ENCODE peak calls at places on chromosomes 7 and 10, in four cellular contexts. W is H1, A is prostate gland, B is transverse colon. I is an unnamed sample. For H3K36me3, the result is how much of the 10 kb centered on the place peaks cover.

GRCh38 chr10:8183241-8183704 is 128.8 kb downstream of the GATA3 start:
- DNase-seq in W (no peak), A (no peak), B (no peak), I (no peak)

GRCh38 chr10:68938117-68938516 is 17.9 kb upstream of the DDX21 start:
- DNase-seq in W (no peak), A (no peak), B (no peak), I (peak)

GRCh38 chr7:29078286-29078685 is 68.1 kb downstream of the CPVL start:
- DNase-seq in W (no peak), A (no peak), B (no peak), I (no peak)

GRCh38 chr7:114405427-114405826 is 9.2 kb upstream of the FOXP2 start:
- DNase-seq in W (no peak), A (no peak), B (no peak), I (no peak)

GRCh38 chr7:47370461-47371042 is 211.4 kb downstream of the TNS3 start:
- DNase-seq in W (no peak), A (no peak), B (no peak), I (no peak)

GRCh38 chr10:3542185-3542611 is 242.8 kb downstream of the KLF6 start:
- DNase-seq in W (no peak), A (no peak), B (no peak), I (no peak)

GRCh38 chr7:113774182-113774807 is 144.5 kb downstream of the PPP1R3A start:
- DNase-seq in W (no peak), A (no peak), B (no peak), I (no peak)

GRCh38 chr7:31443457-31443856 is 70.4 kb upstream of the ITPRID1 start:
- DNase-seq in W (no peak), A (no peak), B (no peak), I (no peak)

GRCh38 chr10:30963994-30964930 is 67.4 kb downstream of the ZNF438 start:
- DNase-seq in W (no peak), A (no peak), B (no peak), I (no peak)

GRCh38 chr7:11831383-11831726 is 643 bp downstream of the THSD7A start:
- DNase-seq in W (no peak), A (no peak), B (no peak), I (no peak)

GRCh38 chr10:3886191-3886590 is 101.2 kb upstream of the KLF6 start:
- DNase-seq in W (peak), A (no peak), B (no peak), I (no peak)

GRCh38 chr10:6918305-6918704 is 338.2 kb upstream of the PRKCQ start:
- DNase-seq in W (peak), A (no peak), B (peak), I (peak)

GRCh38 chr7:145644426-145645154 is 472.0 kb upstream of the CNTNAP2 start:
- DNase-seq in W (no peak), A (no peak), B (no peak), I (no peak)

GRCh38 chr10:11036424-11037011 is 18.8 kb downstream of the CELF2 start:
- DNase-seq in W (no peak), A (peak), B (peak), I (peak)

GRCh38 chr10:83545901-83546391 is 593.4 kb upstream of the GHITM start:
- DNase-seq in W (no peak), A (no peak), B (no peak), I (no peak)

GRCh38 chr7:53697913-53698312 is 662.5 kb downstream of the POM121L12 start:
- DNase-seq in W (no peak), A (no peak), B (no peak), I (no peak)

GRCh38 chr7:36266201-36266600 is 113.1 kb downstream of the EEPD1 start:
- DNase-seq in W (no peak), A (no peak), B (no peak), I (no peak)

GRCh38 chr7:36264123-36264916 is 111.3 kb downstream of the EEPD1 start:
- DNase-seq in W (no peak), A (no peak), B (no peak), I (no peak)

GRCh38 chr7:36264917-36265292 is 111.9 kb downstream of the EEPD1 start:
- DNase-seq in W (no peak), A (no peak), B (no peak), I (no peak)

GRCh38 chr7:36266683-36267082 is 113.6 kb downstream of the EEPD1 start:
- DNase-seq in W (no peak), A (no peak), B (no peak), I (no peak)

GRCh38 chr7:36265720-36266119 is 112.7 kb downstream of the EEPD1 start:
- DNase-seq in W (no peak), A (peak), B (no peak), I (peak)
- H3K27ac ChIP-seq in W (no peak), A (no peak), B (peak), I (peak)

GRCh38 chr10:4934391-4934987 is 28.7 kb upstream of the AKR1C1 start:
- DNase-seq in W (no peak), A (no peak), B (no peak), I (peak)

GRCh38 chr10:4937346-4937745 is 25.9 kb upstream of the AKR1C1 start:
- DNase-seq in W (no peak), A (no peak), B (no peak), I (no peak)

GRCh38 chr10:4926400-4926799 is 36.8 kb upstream of the AKR1C1 start:
- DNase-seq in W (no peak), A (no peak), B (no peak), I (no peak)

GRCh38 chr10:4931587-4931986 is 31.6 kb upstream of the AKR1C1 start:
- DNase-seq in W (no peak), A (no peak), B (no peak), I (peak)
- TF ChIP-seq POLR2AphosphoS5 in W (no peak), A (no peak), B (no peak), I (peak)

GRCh38 chr10:95648138-95648537 is 8.4 kb downstream of the ALDH18A1 start:
- DNase-seq in W (no peak), A (no peak), B (no peak), I (no peak)

GRCh38 chr10:95640891-95641315 is 15.6 kb downstream of the ALDH18A1 start:
- DNase-seq in W (no peak), A (no peak), B (no peak), I (no peak)

GRCh38 chr10:95646160-95646559 is 10.4 kb downstream of the ALDH18A1 start:
- DNase-seq in W (no peak), A (no peak), B (peak), I (no peak)

GRCh38 chr10:95650232-95650631 is 6.3 kb downstream of the ALDH18A1 start:
- DNase-seq in W (no peak), A (no peak), B (no peak), I (no peak)

DNA sequence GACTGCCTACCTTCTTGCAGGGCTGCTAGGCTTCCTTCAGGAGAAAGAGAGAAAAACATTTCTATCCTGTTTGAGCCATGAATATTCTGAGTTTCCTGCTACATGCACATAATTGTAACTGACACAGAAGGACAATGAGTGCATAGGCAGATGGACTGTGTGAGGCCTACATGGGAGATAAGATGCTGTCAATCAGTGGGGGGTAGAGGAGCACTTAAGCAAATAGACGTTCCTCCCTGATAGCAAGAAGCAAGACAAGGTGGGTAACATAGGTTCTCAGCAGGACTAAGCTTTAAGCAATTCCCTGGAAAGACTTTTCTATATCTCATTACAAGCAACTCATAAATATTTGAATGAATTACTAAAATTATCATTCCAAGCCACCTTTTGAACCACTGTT is 11.6 kb downstream of the ALDH18A1 start:
- DNase-seq in W (no peak), A (no peak), B (no peak), I (no peak)
- H3K36me3 ChIP-seq in W (under half), A (under half), B (under half), I (half or more)

DNA sequence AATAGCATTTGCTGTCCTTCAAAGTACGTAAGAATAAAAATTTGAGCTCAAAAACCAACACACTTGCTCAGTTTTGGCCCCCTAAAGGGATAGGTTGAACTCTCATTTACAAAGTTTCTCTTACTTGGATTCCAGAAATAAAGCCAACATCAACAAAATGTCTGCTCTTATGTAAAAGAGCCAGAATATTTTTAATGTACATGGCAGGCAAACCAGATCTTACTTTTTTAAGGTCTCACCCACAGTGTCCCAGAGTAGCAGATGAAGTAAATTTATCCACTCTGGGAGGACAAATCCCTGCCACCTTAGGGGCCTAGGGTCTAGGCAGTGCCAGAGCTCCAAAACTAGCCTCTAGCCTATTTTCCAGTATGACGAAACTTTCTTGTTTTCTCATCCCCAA is 159.6 kb downstream of the SKAP2 start:
- DNase-seq in W (no peak), A (no peak), B (no peak), I (no peak)
- H3K27ac ChIP-seq in W (no peak), A (no peak), B (no peak), I (no peak)

GRCh38 chr10:89347706-89348457 is 20.1 kb downstream of the IFIT3 start:
- DNase-seq in W (no peak), A (no peak), B (no peak), I (no peak)
- TF ChIP-seq POLR2AphosphoS5 in W (no peak), A (no peak), B (no peak), I (no peak)

DNA sequence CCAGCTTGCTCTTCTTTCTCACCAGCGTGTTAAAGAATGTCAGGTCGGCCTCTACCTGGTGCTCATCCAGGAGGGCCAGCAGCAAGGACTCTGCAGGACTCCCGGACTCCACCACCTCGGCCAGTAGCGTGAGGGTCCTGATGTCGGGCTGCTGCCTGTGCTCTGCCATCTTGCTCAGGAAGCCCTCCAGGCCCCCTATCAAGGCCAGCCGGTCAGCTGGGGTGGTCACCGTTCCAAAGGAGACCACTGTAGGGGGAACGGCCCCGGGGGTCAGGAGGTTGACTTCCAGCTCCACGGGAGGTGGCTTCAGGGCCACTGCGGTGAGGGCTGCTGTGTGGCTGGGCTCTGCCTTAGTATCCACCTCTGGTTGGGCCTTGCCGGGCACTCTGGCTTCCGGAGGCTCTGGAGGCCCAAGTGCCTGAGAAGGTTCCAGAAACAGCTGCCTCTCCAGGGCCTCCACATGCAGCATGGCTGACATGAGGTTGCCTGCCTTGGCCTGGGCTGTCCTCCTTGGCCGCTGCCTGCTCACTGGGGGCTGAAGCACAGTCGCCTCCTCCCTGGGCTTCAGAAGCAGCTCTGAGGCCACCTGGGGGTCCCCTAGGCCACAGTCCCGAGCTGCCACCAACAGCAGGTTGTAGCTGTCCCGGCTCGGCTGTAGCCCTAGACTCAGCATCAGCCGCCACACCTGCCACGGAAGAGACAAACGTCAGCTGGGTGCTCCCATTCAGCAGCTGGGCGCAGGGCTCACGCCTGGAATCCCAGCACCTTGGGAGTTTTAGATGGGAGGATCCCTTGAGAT is 13.5 kb downstream of the PTCD1 start:
- DNase-seq in W (no peak), A (no peak), B (no peak), I (no peak)
- H3K36me3 ChIP-seq in W (under half), A (under half), B (under half), I (under half)

GRCh38 chr7:104267701-104268368 is 60.0 kb upstream of the ORC5 start:
- DNase-seq in W (no peak), A (no peak), B (no peak), I (no peak)

GRCh38 chr7:104264281-104264680 is 56.5 kb upstream of the ORC5 start:
- DNase-seq in W (no peak), A (no peak), B (no peak), I (no peak)
- H3K27ac ChIP-seq in W (no peak), A (no peak), B (no peak), I (no peak)

GRCh38 chr7:128909605-128910568 is 622 bp downstream of the KCP start:
- DNase-seq in W (no peak), A (no peak), B (no peak), I (no peak)
- TF ChIP-seq POLR2AphosphoS5 in W (no peak), A (no peak), B (no peak), I (no peak)

GRCh38 chr7:154947604-154948003 is 55.3 kb downstream of the PAXIP1 start:
- DNase-seq in W (no peak), A (no peak), B (no peak), I (no peak)

GRCh38 chr7:154950992-154951391 is 51.9 kb downstream of the PAXIP1 start:
- DNase-seq in W (no peak), A (no peak), B (no peak), I (no peak)

GRCh38 chr7:154953006-154953684 is 49.8 kb downstream of the PAXIP1 start:
- DNase-seq in W (peak), A (no peak), B (peak), I (peak)
- H3K36me3 ChIP-seq in W (under half), A (under half), B (under half), I (half or more)

GRCh38 chr7:90520484-90520883 is 51.0 kb downstream of the PTTG1IP2 start:
- DNase-seq in W (no peak), A (no peak), B (no peak), I (no peak)
- H3K27ac ChIP-seq in W (no peak), A (no peak), B (no peak), I (no peak)